ENCODE peak calls at places on chromosome 5, in five cellular contexts. One of them, this sample, is unnamed. For H3K4me1, the result is how much of the 10 kb centered on the place peaks cover.

GRCh38 chr5:120539471-120539870 is 75.4 kb downstream of the PRR16 start:
- DNase-seq in GM23248: no peak
- DNase-seq in HepG2: no peak
- DNase-seq in fibroblast of lung: peak
- DNase-seq in PC-3: no peak
- DNase-seq in this sample: no peak

GRCh38 chr5:179825655-179826182 is 5.0 kb downstream of the SQSTM1 start:
- DNase-seq in GM23248: peak
- DNase-seq in HepG2: peak
- DNase-seq in fibroblast of lung: no peak
- DNase-seq in PC-3: no peak
- DNase-seq in this sample: no peak

GRCh38 chr5:137566118-137566541 is 67.0 kb upstream of the SPOCK1 start:
- DNase-seq in GM23248: peak
- DNase-seq in HepG2: no peak
- DNase-seq in fibroblast of lung: peak
- DNase-seq in PC-3: no peak
- DNase-seq in this sample: no peak

GRCh38 chr5:10479226-10479721 is 37.6 kb downstream of the ROPN1L start:
- DNase-seq in GM23248: peak
- DNase-seq in HepG2: no peak
- DNase-seq in fibroblast of lung: peak
- DNase-seq in PC-3: peak
- DNase-seq in this sample: peak

GRCh38 chr5:81065492-81065891 is 105.3 kb downstream of the RASGRF2 start:
- DNase-seq in GM23248: no peak
- DNase-seq in HepG2: no peak
- DNase-seq in fibroblast of lung: no peak
- DNase-seq in PC-3: no peak
- DNase-seq in this sample: no peak

GRCh38 chr5:3091040-3091774 is 339.7 kb upstream of the IRX2 start:
- DNase-seq in GM23248: no peak
- DNase-seq in HepG2: no peak
- DNase-seq in fibroblast of lung: no peak
- DNase-seq in PC-3: no peak
- DNase-seq in this sample: no peak

GRCh38 chr5:79464695-79465332 is 49.1 kb downstream of the HOMER1 start:
- DNase-seq in GM23248: peak
- DNase-seq in HepG2: no peak
- DNase-seq in fibroblast of lung: no peak
- DNase-seq in PC-3: peak
- DNase-seq in this sample: no peak

GRCh38 chr5:149935431-149935901 is 9.1 kb downstream of the PDE6A start:
- DNase-seq in GM23248: no peak
- DNase-seq in HepG2: peak
- DNase-seq in fibroblast of lung: no peak
- DNase-seq in PC-3: no peak
- DNase-seq in this sample: no peak

GRCh38 chr5:66595877-66596790 is at the start of gene MAST4:
- DNase-seq in GM23248: peak
- DNase-seq in HepG2: peak
- DNase-seq in fibroblast of lung: peak
- DNase-seq in PC-3: peak
- DNase-seq in this sample: peak

GRCh38 chr5:79133121-79133656 is 21.6 kb downstream of the BHMT start:
- DNase-seq in GM23248: peak
- DNase-seq in HepG2: peak
- DNase-seq in fibroblast of lung: peak
- DNase-seq in PC-3: peak
- DNase-seq in this sample: no peak

GRCh38 chr5:173547579-173547978 is 68.9 kb downstream of the BOD1 start:
- DNase-seq in GM23248: peak
- DNase-seq in HepG2: no peak
- DNase-seq in fibroblast of lung: peak
- DNase-seq in PC-3: peak
- DNase-seq in this sample: peak

GRCh38 chr5:68251386-68251785 is 35.8 kb downstream of the PIK3R1 start:
- DNase-seq in GM23248: no peak
- DNase-seq in HepG2: no peak
- DNase-seq in fibroblast of lung: peak
- DNase-seq in PC-3: no peak
- DNase-seq in this sample: no peak

GRCh38 chr5:178340187-178340586 is 107.6 kb upstream of the PHYKPL start:
- DNase-seq in GM23248: no peak
- DNase-seq in HepG2: no peak
- DNase-seq in fibroblast of lung: no peak
- DNase-seq in PC-3: no peak
- DNase-seq in this sample: no peak

GRCh38 chr5:117943521-117943920 is 1044.8 kb downstream of the DTWD2 start:
- DNase-seq in GM23248: no peak
- DNase-seq in HepG2: no peak
- DNase-seq in fibroblast of lung: no peak
- DNase-seq in PC-3: no peak
- DNase-seq in this sample: no peak

GRCh38 chr5:150284311-150284710 is 5.3 kb downstream of the CAMK2A start:
- DNase-seq in GM23248: no peak
- DNase-seq in HepG2: no peak
- DNase-seq in fibroblast of lung: no peak
- DNase-seq in PC-3: no peak
- DNase-seq in this sample: no peak

GRCh38 chr5:7584749-7585148 is 188.8 kb downstream of the ADCY2 start:
- DNase-seq in GM23248: no peak
- DNase-seq in HepG2: no peak
- DNase-seq in fibroblast of lung: no peak
- DNase-seq in PC-3: no peak
- DNase-seq in this sample: no peak

GRCh38 chr5:7589800-7590199 is 193.9 kb downstream of the ADCY2 start:
- DNase-seq in GM23248: no peak
- DNase-seq in HepG2: no peak
- DNase-seq in fibroblast of lung: no peak
- DNase-seq in PC-3: no peak
- DNase-seq in this sample: no peak

GRCh38 chr5:7585807-7586206 is 189.9 kb downstream of the ADCY2 start:
- DNase-seq in GM23248: no peak
- DNase-seq in HepG2: no peak
- DNase-seq in fibroblast of lung: no peak
- DNase-seq in PC-3: no peak
- DNase-seq in this sample: no peak

GRCh38 chr5:7586499-7586898 is 190.6 kb downstream of the ADCY2 start:
- DNase-seq in GM23248: no peak
- DNase-seq in HepG2: no peak
- DNase-seq in fibroblast of lung: no peak
- DNase-seq in PC-3: no peak
- DNase-seq in this sample: no peak
- H3K4me2 ChIP-seq in GM23248: no peak
- H3K4me2 ChIP-seq in HepG2: no peak
- H3K4me2 ChIP-seq in fibroblast of lung: no peak
- H3K4me2 ChIP-seq in PC-3: no peak
- H3K4me2 ChIP-seq in this sample: no peak

DNA sequence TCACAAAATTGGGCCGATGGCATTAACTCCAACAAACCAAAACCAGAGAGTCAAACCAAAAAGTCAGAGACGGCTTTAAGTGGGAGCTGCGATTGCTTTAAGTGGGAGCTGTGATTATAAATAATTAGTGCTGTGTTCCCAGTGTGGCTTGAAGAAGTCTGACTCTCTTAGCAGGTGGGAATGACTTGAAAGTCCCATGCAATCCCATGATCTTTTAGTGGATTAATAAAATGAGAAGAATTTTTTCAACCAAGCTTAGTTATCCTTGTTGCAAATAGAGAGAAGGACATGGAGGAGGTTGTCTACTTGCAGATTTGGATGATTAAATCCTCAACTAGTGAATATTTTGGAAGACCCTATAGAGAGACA is 68.5 kb downstream of the MYO10 start:
- DNase-seq in GM23248: no peak
- DNase-seq in HepG2: no peak
- DNase-seq in fibroblast of lung: no peak
- DNase-seq in PC-3: no peak
- DNase-seq in this sample: no peak
- H3K4me1 ChIP-seq in GM23248: under half
- H3K4me1 ChIP-seq in HepG2: under half
- H3K4me1 ChIP-seq in fibroblast of lung: under half
- H3K4me1 ChIP-seq in PC-3: under half
- H3K4me1 ChIP-seq in this sample: under half

GRCh38 chr5:148830220-148830619 is 3.8 kb downstream of the ADRB2 start:
- DNase-seq in GM23248: no peak
- DNase-seq in HepG2: no peak
- DNase-seq in fibroblast of lung: no peak
- DNase-seq in PC-3: peak
- DNase-seq in this sample: no peak
- H3K4me2 ChIP-seq in GM23248: no peak
- H3K4me2 ChIP-seq in HepG2: no peak
- H3K4me2 ChIP-seq in fibroblast of lung: peak
- H3K4me2 ChIP-seq in PC-3: peak
- H3K4me2 ChIP-seq in this sample: peak

DNA sequence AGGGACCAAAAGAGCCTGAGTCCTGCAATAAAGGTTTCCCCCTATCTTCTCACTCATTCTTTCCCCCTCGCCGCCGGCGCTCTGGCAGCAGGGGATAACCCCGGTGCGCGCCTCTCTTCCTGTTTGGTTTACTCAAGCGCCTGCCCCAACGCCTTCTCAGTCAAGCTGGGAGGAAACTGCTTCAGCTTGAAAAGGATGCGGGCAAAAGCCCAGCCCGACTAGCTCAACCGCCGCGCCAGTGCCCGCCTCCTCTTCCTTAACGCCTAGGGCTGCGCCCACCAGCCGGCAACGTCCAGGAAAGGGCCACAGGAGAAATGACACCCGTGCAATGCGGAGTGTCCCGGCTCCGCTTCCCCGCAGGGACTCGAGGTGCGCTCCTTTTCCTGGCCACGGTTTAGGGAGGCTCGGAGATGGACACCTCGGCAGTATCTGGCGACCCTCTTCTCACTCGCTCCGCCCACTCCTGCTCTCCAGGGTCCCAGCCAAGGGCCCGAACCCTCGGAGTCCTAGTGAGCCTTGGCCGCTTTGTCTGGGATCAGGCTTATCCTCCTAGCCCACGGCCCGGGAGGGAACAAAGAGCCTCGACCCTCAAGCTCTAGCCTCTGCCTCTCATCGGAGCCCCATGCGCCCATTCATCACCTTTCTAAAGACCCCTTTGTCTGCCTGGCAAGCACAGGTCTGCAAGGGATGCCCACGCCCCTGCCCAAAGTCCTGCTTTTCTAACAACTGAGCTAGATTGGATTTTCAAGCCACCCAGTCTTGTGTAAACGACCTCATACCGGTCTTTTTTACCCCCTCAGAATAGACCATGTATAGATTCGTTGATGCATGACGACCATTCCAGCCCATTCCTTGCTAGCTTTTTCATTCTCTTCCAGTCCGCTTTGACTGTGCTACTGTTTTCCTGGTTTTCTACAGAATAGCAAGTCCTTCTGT is 2.0 kb downstream of the ST8SIA4 start:
- DNase-seq in GM23248: peak
- DNase-seq in HepG2: no peak
- DNase-seq in fibroblast of lung: peak
- DNase-seq in PC-3: peak
- DNase-seq in this sample: no peak
- H3K4me1 ChIP-seq in GM23248: under half
- H3K4me1 ChIP-seq in HepG2: under half
- H3K4me1 ChIP-seq in fibroblast of lung: under half
- H3K4me1 ChIP-seq in PC-3: under half
- H3K4me1 ChIP-seq in this sample: under half

GRCh38 chr5:52989781-52990530 is 804 bp downstream of the ITGA2 start:
- DNase-seq in GM23248: peak
- DNase-seq in HepG2: no peak
- DNase-seq in fibroblast of lung: peak
- DNase-seq in PC-3: peak
- DNase-seq in this sample: peak
- H3K4me2 ChIP-seq in GM23248: peak
- H3K4me2 ChIP-seq in HepG2: peak
- H3K4me2 ChIP-seq in fibroblast of lung: peak
- H3K4me2 ChIP-seq in PC-3: peak
- H3K4me2 ChIP-seq in this sample: peak

GRCh38 chr5:143148461-143149170 is 254.9 kb downstream of the NR3C1 start:
- DNase-seq in GM23248: peak
- DNase-seq in HepG2: no peak
- DNase-seq in fibroblast of lung: peak
- DNase-seq in PC-3: no peak
- DNase-seq in this sample: no peak

GRCh38 chr5:143151056-143151455 is 252.4 kb downstream of the NR3C1 start:
- DNase-seq in GM23248: no peak
- DNase-seq in HepG2: no peak
- DNase-seq in fibroblast of lung: no peak
- DNase-seq in PC-3: peak
- DNase-seq in this sample: no peak

GRCh38 chr5:143147918-143148317 is 255.6 kb downstream of the NR3C1 start:
- DNase-seq in GM23248: no peak
- DNase-seq in HepG2: no peak
- DNase-seq in fibroblast of lung: peak
- DNase-seq in PC-3: no peak
- DNase-seq in this sample: no peak

GRCh38 chr5:143147382-143147781 is 256.1 kb downstream of the NR3C1 start:
- DNase-seq in GM23248: no peak
- DNase-seq in HepG2: no peak
- DNase-seq in fibroblast of lung: no peak
- DNase-seq in PC-3: no peak
- DNase-seq in this sample: no peak

DNA sequence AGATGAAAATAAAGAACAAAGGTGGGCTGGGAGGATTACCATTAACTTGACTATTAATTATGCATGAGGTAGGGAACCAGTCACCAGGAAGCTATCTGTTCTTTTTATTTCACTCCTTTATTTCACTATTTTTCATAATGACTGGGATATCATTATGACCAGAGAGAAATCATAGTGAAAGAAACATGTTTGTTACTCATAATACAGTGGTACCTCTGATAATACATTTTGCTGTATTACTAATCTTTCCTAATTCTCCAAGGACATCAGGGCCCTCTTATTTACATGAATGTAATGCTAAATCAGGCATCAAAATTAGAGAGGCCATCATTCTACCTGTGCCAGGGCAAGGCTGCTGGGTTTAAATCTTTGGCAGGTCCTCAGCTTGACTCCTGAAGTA is 253.7 kb downstream of the NR3C1 start:
- DNase-seq in GM23248: no peak
- DNase-seq in HepG2: no peak
- DNase-seq in fibroblast of lung: no peak
- DNase-seq in PC-3: no peak
- DNase-seq in this sample: no peak
- H3K4me1 ChIP-seq in GM23248: under half
- H3K4me1 ChIP-seq in HepG2: under half
- H3K4me1 ChIP-seq in fibroblast of lung: under half
- H3K4me1 ChIP-seq in PC-3: under half
- H3K4me1 ChIP-seq in this sample: under half